ENCODE peak calls at places on chromosomes 13 and 19, in six cellular contexts. One of them, this sample, is unnamed.

GRCh38 chr19:12789098-12789903 is 2.0 kb upstream of the JUNB start:
- DNase-seq in prostate gland: no peak
- DNase-seq in substantia nigra: no peak
- DNase-seq in WERI-Rb-1: no peak
- DNase-seq in heart left ventricle: no peak
- DNase-seq in GM23338: peak
- DNase-seq in this sample: no peak

GRCh38 chr19:8585894-8586750 is 8.9 kb upstream of the MYO1F start:
- DNase-seq in WERI-Rb-1: peak
- DNase-seq in GM23338: peak
- DNase-seq in substantia nigra: peak
- DNase-seq in prostate gland: no peak
- DNase-seq in heart left ventricle: no peak
- DNase-seq in this sample: no peak

GRCh38 chr19:44988896-44989563 is 12.2 kb upstream of the RELB start:
- DNase-seq in GM23338: peak
- DNase-seq in substantia nigra: peak
- DNase-seq in prostate gland: peak
- DNase-seq in WERI-Rb-1: peak
- DNase-seq in heart left ventricle: peak
- DNase-seq in this sample: no peak

GRCh38 chr19:4007836-4008539 is 452 bp downstream of the PIAS4 start:
- DNase-seq in substantia nigra: no peak
- DNase-seq in WERI-Rb-1: peak
- DNase-seq in prostate gland: no peak
- DNase-seq in GM23338: peak
- DNase-seq in heart left ventricle: no peak
- DNase-seq in this sample: no peak

GRCh38 chr13:60028021-60028420 is 135.7 kb downstream of the DIAPH3 start:
- DNase-seq in prostate gland: no peak
- DNase-seq in heart left ventricle: no peak
- DNase-seq in substantia nigra: no peak
- DNase-seq in GM23338: no peak
- DNase-seq in WERI-Rb-1: no peak
- DNase-seq in this sample: no peak

GRCh38 chr19:52007805-52008557 is at the start of gene ZNF615:
- DNase-seq in prostate gland: peak
- DNase-seq in substantia nigra: peak
- DNase-seq in heart left ventricle: peak
- DNase-seq in WERI-Rb-1: peak
- DNase-seq in GM23338: peak
- DNase-seq in this sample: no peak

GRCh38 chr13:42333613-42334328 is 61.8 kb downstream of the AKAP11 start:
- DNase-seq in WERI-Rb-1: no peak
- DNase-seq in heart left ventricle: no peak
- DNase-seq in prostate gland: no peak
- DNase-seq in substantia nigra: no peak
- DNase-seq in GM23338: peak
- DNase-seq in this sample: no peak

GRCh38 chr13:42525035-42525504 is 48.9 kb upstream of the TNFSF11 start:
- DNase-seq in WERI-Rb-1: no peak
- DNase-seq in heart left ventricle: no peak
- DNase-seq in GM23338: no peak
- DNase-seq in substantia nigra: no peak
- DNase-seq in prostate gland: no peak
- DNase-seq in this sample: peak

GRCh38 chr19:10211071-10211470 is 16.3 kb upstream of the DNMT1 start:
- DNase-seq in GM23338: no peak
- DNase-seq in prostate gland: no peak
- DNase-seq in heart left ventricle: no peak
- DNase-seq in substantia nigra: no peak
- DNase-seq in WERI-Rb-1: no peak
- DNase-seq in this sample: no peak

GRCh38 chr13:82627183-82627582 is 1255.1 kb downstream of the SLITRK1 start:
- DNase-seq in GM23338: no peak
- DNase-seq in heart left ventricle: no peak
- DNase-seq in WERI-Rb-1: no peak
- DNase-seq in prostate gland: no peak
- DNase-seq in substantia nigra: no peak
- DNase-seq in this sample: peak

GRCh38 chr19:23318143-23318542 is 67.9 kb upstream of the ZNF724 start:
- DNase-seq in substantia nigra: no peak
- DNase-seq in GM23338: no peak
- DNase-seq in heart left ventricle: no peak
- DNase-seq in WERI-Rb-1: no peak
- DNase-seq in prostate gland: no peak
- DNase-seq in this sample: no peak

GRCh38 chr19:29624489-29625210 is 18.6 kb downstream of the POP4 start:
- DNase-seq in heart left ventricle: no peak
- DNase-seq in WERI-Rb-1: no peak
- DNase-seq in substantia nigra: no peak
- DNase-seq in prostate gland: no peak
- DNase-seq in GM23338: peak
- DNase-seq in this sample: no peak

GRCh38 chr13:100957741-100958140 is 283.1 kb upstream of the TMTC4 start:
- DNase-seq in prostate gland: no peak
- DNase-seq in substantia nigra: no peak
- DNase-seq in WERI-Rb-1: no peak
- DNase-seq in GM23338: no peak
- DNase-seq in heart left ventricle: no peak
- DNase-seq in this sample: no peak

GRCh38 chr19:5718579-5719273 is 1.2 kb downstream of the LONP1 start:
- DNase-seq in prostate gland: no peak
- DNase-seq in WERI-Rb-1: no peak
- DNase-seq in substantia nigra: no peak
- DNase-seq in GM23338: no peak
- DNase-seq in heart left ventricle: no peak
- DNase-seq in this sample: no peak

GRCh38 chr19:54653181-54653809 is 9.5 kb upstream of the LILRB4 start:
- DNase-seq in WERI-Rb-1: no peak
- DNase-seq in GM23338: peak
- DNase-seq in substantia nigra: no peak
- DNase-seq in heart left ventricle: no peak
- DNase-seq in prostate gland: no peak
- DNase-seq in this sample: no peak

GRCh38 chr19:46499692-46500091 is 4.0 kb upstream of the PNMA8B start:
- DNase-seq in WERI-Rb-1: no peak
- DNase-seq in substantia nigra: no peak
- DNase-seq in GM23338: no peak
- DNase-seq in heart left ventricle: no peak
- DNase-seq in prostate gland: no peak
- DNase-seq in this sample: no peak

GRCh38 chr19:46508206-46508605 is 12.5 kb upstream of the PNMA8B start:
- DNase-seq in prostate gland: no peak
- DNase-seq in substantia nigra: no peak
- DNase-seq in GM23338: no peak
- DNase-seq in WERI-Rb-1: no peak
- DNase-seq in heart left ventricle: no peak
- DNase-seq in this sample: no peak

GRCh38 chr19:46503848-46504453 is 8.3 kb upstream of the PNMA8B start:
- DNase-seq in GM23338: peak
- DNase-seq in WERI-Rb-1: no peak
- DNase-seq in substantia nigra: no peak
- DNase-seq in heart left ventricle: peak
- DNase-seq in prostate gland: no peak
- DNase-seq in this sample: no peak

GRCh38 chr19:46497773-46498172 is 2.1 kb upstream of the PNMA8B start:
- DNase-seq in GM23338: no peak
- DNase-seq in substantia nigra: no peak
- DNase-seq in heart left ventricle: no peak
- DNase-seq in WERI-Rb-1: no peak
- DNase-seq in prostate gland: no peak
- DNase-seq in this sample: no peak

DNA sequence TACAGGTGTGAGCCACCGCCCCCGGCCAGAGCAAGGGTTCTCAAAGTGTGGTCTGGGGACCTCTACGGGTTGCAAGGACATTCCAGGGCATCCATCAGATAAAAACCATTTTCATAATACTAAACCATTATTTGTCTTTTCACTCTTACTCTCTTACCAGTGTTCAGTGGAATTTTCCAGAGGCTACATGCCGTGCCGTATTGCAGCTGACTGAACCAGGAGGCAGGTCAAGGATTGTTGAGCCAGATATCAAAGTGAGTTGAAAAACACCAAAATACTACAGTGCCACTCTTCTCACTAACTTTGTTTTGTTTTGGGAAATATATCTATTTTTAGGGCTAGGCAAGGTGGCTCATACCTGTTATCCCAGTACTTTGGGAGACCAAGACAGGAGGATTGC is 7.2 kb upstream of the PNMA8B start:
- DNase-seq in substantia nigra: no peak
- DNase-seq in heart left ventricle: peak
- DNase-seq in WERI-Rb-1: no peak
- DNase-seq in prostate gland: no peak
- DNase-seq in GM23338: no peak
- DNase-seq in this sample: no peak
- H3K27ac ChIP-seq in substantia nigra: no peak
- H3K27ac ChIP-seq in heart left ventricle: no peak
- H3K27ac ChIP-seq in WERI-Rb-1: no peak
- H3K27ac ChIP-seq in prostate gland: no peak
- H3K27ac ChIP-seq in GM23338: no peak
- H3K27ac ChIP-seq in this sample: no peak

DNA sequence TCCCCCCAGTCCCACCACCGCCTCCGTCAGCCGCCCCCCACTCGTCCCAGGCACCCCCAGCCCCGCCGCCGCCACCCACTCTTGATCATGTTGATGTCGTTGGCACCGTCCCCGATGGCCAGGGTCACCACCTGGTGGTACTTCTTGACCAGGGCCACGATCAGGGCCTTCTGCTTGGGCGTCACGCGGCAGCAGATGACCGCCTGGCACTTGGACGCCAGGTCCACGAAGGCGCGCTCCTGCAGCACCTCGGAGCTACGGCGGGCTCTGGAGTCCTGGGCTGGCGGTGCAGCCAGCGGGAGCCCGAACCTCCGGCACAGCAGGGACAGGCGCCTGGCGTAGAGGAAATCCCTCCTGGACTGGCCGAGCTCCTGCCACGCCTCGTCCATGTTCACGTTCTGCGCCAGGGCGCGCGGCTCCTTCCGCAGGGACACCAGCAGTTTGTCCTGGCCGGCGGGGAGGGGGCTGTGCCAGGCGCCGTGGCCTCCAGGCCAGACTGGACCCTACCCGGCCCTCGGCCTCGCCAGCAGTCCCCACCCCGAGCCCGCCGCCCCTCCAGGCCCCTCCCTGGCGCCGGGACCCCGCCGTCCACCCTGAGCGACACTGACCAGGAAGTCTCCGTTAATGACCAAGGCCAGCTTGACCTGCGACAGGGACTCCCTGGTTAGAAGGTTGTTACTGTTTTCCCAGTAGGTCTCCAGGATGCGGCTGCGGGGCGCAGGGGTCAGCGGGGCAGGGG is 22.6 kb downstream of the ATP8B3 start:
- DNase-seq in GM23338: no peak
- DNase-seq in heart left ventricle: no peak
- DNase-seq in substantia nigra: no peak
- DNase-seq in prostate gland: no peak
- DNase-seq in WERI-Rb-1: no peak
- DNase-seq in this sample: no peak
- H3K27ac ChIP-seq in GM23338: no peak
- H3K27ac ChIP-seq in heart left ventricle: no peak
- H3K27ac ChIP-seq in substantia nigra: no peak
- H3K27ac ChIP-seq in prostate gland: no peak
- H3K27ac ChIP-seq in WERI-Rb-1: no peak
- H3K27ac ChIP-seq in this sample: no peak

GRCh38 chr13:102267191-102267590 is 134.7 kb downstream of the FGF14 start:
- DNase-seq in WERI-Rb-1: no peak
- DNase-seq in heart left ventricle: no peak
- DNase-seq in substantia nigra: no peak
- DNase-seq in GM23338: no peak
- DNase-seq in prostate gland: no peak
- DNase-seq in this sample: no peak
- H3K27ac ChIP-seq in WERI-Rb-1: no peak
- H3K27ac ChIP-seq in heart left ventricle: no peak
- H3K27ac ChIP-seq in substantia nigra: no peak
- H3K27ac ChIP-seq in GM23338: no peak
- H3K27ac ChIP-seq in prostate gland: no peak
- H3K27ac ChIP-seq in this sample: no peak

DNA sequence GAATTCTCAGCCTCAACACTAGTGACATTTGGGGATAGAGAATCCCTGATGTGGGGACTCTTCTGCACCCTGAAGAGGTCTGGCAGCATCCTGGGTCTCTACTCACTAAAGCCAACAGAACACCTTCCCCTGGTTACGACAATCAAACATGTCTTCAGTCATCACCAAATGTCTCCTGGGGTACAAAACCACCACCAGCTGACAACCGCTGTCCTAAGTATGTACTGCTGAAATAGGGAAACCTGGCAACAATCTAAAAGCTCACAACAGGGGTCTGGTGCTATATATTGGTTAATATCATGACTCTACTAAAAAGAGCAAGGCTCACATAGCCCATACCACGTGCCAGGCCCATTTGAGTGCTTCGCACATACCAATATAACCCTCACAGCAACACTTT is 13.4 kb downstream of the AKT2 start:
- DNase-seq in heart left ventricle: no peak
- DNase-seq in GM23338: no peak
- DNase-seq in WERI-Rb-1: no peak
- DNase-seq in substantia nigra: no peak
- DNase-seq in prostate gland: no peak
- DNase-seq in this sample: no peak
- H3K27ac ChIP-seq in heart left ventricle: no peak
- H3K27ac ChIP-seq in GM23338: no peak
- H3K27ac ChIP-seq in WERI-Rb-1: no peak
- H3K27ac ChIP-seq in substantia nigra: no peak
- H3K27ac ChIP-seq in prostate gland: no peak
- H3K27ac ChIP-seq in this sample: no peak

GRCh38 chr19:39953915-39954314 is 17.1 kb upstream of the PSMC4 start:
- DNase-seq in GM23338: no peak
- DNase-seq in WERI-Rb-1: no peak
- DNase-seq in prostate gland: no peak
- DNase-seq in heart left ventricle: no peak
- DNase-seq in substantia nigra: no peak
- DNase-seq in this sample: no peak
- H3K27ac ChIP-seq in GM23338: no peak
- H3K27ac ChIP-seq in WERI-Rb-1: no peak
- H3K27ac ChIP-seq in prostate gland: no peak
- H3K27ac ChIP-seq in heart left ventricle: no peak
- H3K27ac ChIP-seq in substantia nigra: no peak
- H3K27ac ChIP-seq in this sample: no peak

GRCh38 chr19:11378319-11379189 is 4.1 kb downstream of the SWSAP1 start:
- DNase-seq in heart left ventricle: no peak
- DNase-seq in prostate gland: peak
- DNase-seq in substantia nigra: peak
- DNase-seq in GM23338: peak
- DNase-seq in WERI-Rb-1: peak
- DNase-seq in this sample: peak
- H3K27ac ChIP-seq in heart left ventricle: no peak
- H3K27ac ChIP-seq in prostate gland: peak
- H3K27ac ChIP-seq in substantia nigra: peak
- H3K27ac ChIP-seq in GM23338: no peak
- H3K27ac ChIP-seq in WERI-Rb-1: no peak
- H3K27ac ChIP-seq in this sample: peak

This sample was measured in epithelial cell of prostate.